ENCODE peak calls at places on chromosome 13, in ten cellular contexts. K is neural progenitor cell, V is IMR-90, O is astrocyte of the spinal cord, S is body of pancreas, N is mammary epithelial cell, B is fibroblast of lung, C is PC-9, A is ascending aorta, D is sigmoid colon. Y is an unnamed sample.

GRCh38 chr13:48942131-48942530 is 33.6 kb upstream of the FNDC3A start:
- DNase-seq in K (no peak), V (peak), O (peak), S (no peak), N (peak), B (peak), C (no peak), A (no peak), D (no peak), Y (no peak)

GRCh38 chr13:27791146-27791900 is 960 bp upstream of the GSX1 start:
- DNase-seq in K (no peak), V (no peak), O (no peak), S (no peak), N (no peak), B (no peak), C (no peak), A (no peak), D (no peak), Y (no peak)

GRCh38 chr13:48317511-48317981 is 14.0 kb downstream of the RB1 start:
- DNase-seq in K (no peak), V (no peak), O (no peak), S (no peak), N (no peak), B (no peak), C (no peak), A (no peak), D (peak), Y (peak)

GRCh38 chr13:110799246-110800236 is 86.0 kb downstream of the ING1 start:
- DNase-seq in K (no peak), V (peak), O (peak), S (no peak), N (no peak), B (peak), C (peak), A (no peak), D (no peak), Y (peak)

GRCh38 chr13:21747456-21747855 is 76.6 kb downstream of the FGF9 start:
- DNase-seq in K (no peak), V (no peak), O (no peak), S (no peak), N (no peak), B (no peak), C (no peak), A (no peak), D (no peak), Y (no peak)

GRCh38 chr13:44713793-44714469 is 137.8 kb upstream of the TSC22D1 start:
- DNase-seq in K (no peak), V (peak), O (peak), S (no peak), N (peak), B (peak), C (peak), A (peak), D (no peak), Y (peak)

GRCh38 chr13:29905845-29906244 is 55.4 kb upstream of the UBL3 start:
- DNase-seq in K (no peak), V (peak), O (peak), S (no peak), N (peak), B (peak), C (peak), A (no peak), D (no peak), Y (peak)

GRCh38 chr13:93708323-93709075 is 481.9 kb downstream of the GPC6 start:
- DNase-seq in K (no peak), V (no peak), O (no peak), S (no peak), N (no peak), B (no peak), C (no peak), A (no peak), D (no peak), Y (no peak)

GRCh38 chr13:106599875-106600797 is 32.2 kb upstream of the ARGLU1 start:
- DNase-seq in K (no peak), V (peak), O (peak), S (no peak), N (peak), B (peak), C (no peak), A (no peak), D (no peak), Y (no peak)

GRCh38 chr13:96297360-96297759 is 207.5 kb downstream of the HS6ST3 start:
- DNase-seq in K (peak), V (no peak), O (no peak), S (no peak), N (no peak), B (no peak), C (no peak), A (no peak), D (no peak), Y (no peak)

GRCh38 chr13:48506092-48506701 is 26.7 kb downstream of the RCBTB2 start:
- DNase-seq in K (no peak), V (no peak), O (no peak), S (no peak), N (peak), B (no peak), C (no peak), A (no peak), D (no peak), Y (peak)

GRCh38 chr13:109919715-109920375 is 133.5 kb upstream of the IRS2 start:
- DNase-seq in K (no peak), V (peak), O (peak), S (no peak), N (no peak), B (peak), C (no peak), A (no peak), D (no peak), Y (no peak)

GRCh38 chr13:52842440-52842839 is 6.0 kb downstream of the PCDH8 start:
- DNase-seq in K (no peak), V (no peak), O (no peak), S (no peak), N (no peak), B (no peak), C (no peak), A (no peak), D (no peak), Y (no peak)

GRCh38 chr13:39417643-39418042 is 185.3 kb downstream of the LHFPL6 start:
- DNase-seq in K (peak), V (peak), O (peak), S (no peak), N (peak), B (peak), C (peak), A (no peak), D (no peak), Y (peak)

GRCh38 chr13:46665630-46666482 is 112.9 kb downstream of the LRCH1 start:
- DNase-seq in K (no peak), V (no peak), O (peak), S (no peak), N (no peak), B (no peak), C (no peak), A (no peak), D (no peak), Y (no peak)

GRCh38 chr13:112131740-112132113 is 64.8 kb downstream of the SOX1 start:
- DNase-seq in K (no peak), V (no peak), O (no peak), S (no peak), N (no peak), B (no peak), C (no peak), A (no peak), D (no peak), Y (no peak)

GRCh38 chr13:107641574-107641973 is 573.8 kb downstream of the LIG4 start:
- DNase-seq in K (no peak), V (no peak), O (no peak), S (no peak), N (no peak), B (no peak), C (no peak), A (no peak), D (no peak), Y (no peak)

GRCh38 chr13:73138276-73138950 is 79.6 kb downstream of the KLF5 start:
- DNase-seq in K (no peak), V (peak), O (peak), S (peak), N (no peak), B (peak), C (peak), A (no peak), D (no peak), Y (no peak)

GRCh38 chr13:101424381-101425155 is 8.3 kb upstream of the NALCN start:
- DNase-seq in K (no peak), V (peak), O (peak), S (no peak), N (peak), B (peak), C (no peak), A (no peak), D (no peak), Y (peak)

GRCh38 chr13:110580800-110581199 is 19.3 kb upstream of the RAB20 start:
- DNase-seq in K (no peak), V (peak), O (peak), S (no peak), N (no peak), B (peak), C (no peak), A (no peak), D (no peak), Y (no peak)

GRCh38 chr13:38417727-38418126 is 68.1 kb downstream of the UFM1 start:
- DNase-seq in K (peak), V (peak), O (no peak), S (no peak), N (peak), B (peak), C (no peak), A (no peak), D (no peak), Y (no peak)

GRCh38 chr13:67367385-67367784 is 137.2 kb upstream of the PCDH9 start:
- DNase-seq in K (no peak), V (no peak), O (no peak), S (no peak), N (no peak), B (no peak), C (no peak), A (no peak), D (no peak), Y (no peak)

GRCh38 chr13:29815336-29815735 is 35.1 kb downstream of the UBL3 start:
- DNase-seq in K (no peak), V (no peak), O (no peak), S (no peak), N (no peak), B (no peak), C (no peak), A (no peak), D (no peak), Y (no peak)

GRCh38 chr13:49602005-49602404 is 16.6 kb upstream of the RCBTB1 start:
- DNase-seq in K (no peak), V (peak), O (no peak), S (no peak), N (no peak), B (no peak), C (no peak), A (no peak), D (no peak), Y (no peak)

GRCh38 chr13:61913183-61913582 is 497.5 kb upstream of the PCDH20 start:
- DNase-seq in K (no peak), V (no peak), O (no peak), S (no peak), N (no peak), B (peak), C (no peak), A (no peak), D (no peak), Y (no peak)

GRCh38 chr13:54241719-54242118 is 1213.1 kb downstream of the OLFM4 start:
- DNase-seq in K (no peak), V (no peak), O (peak), S (no peak), N (no peak), B (no peak), C (peak), A (no peak), D (no peak), Y (no peak)

GRCh38 chr13:93270769-93271753 is 44.5 kb downstream of the GPC6 start:
- DNase-seq in K (no peak), V (peak), O (no peak), S (no peak), N (no peak), B (no peak), C (no peak), A (no peak), D (no peak), Y (no peak)

GRCh38 chr13:41054212-41054877 is 7.0 kb upstream of the WBP4 start:
- DNase-seq in K (peak), V (peak), O (peak), S (no peak), N (peak), B (peak), C (no peak), A (no peak), D (no peak), Y (no peak)

GRCh38 chr13:100363351-100363750 is 225.2 kb downstream of the GGACT start:
- DNase-seq in K (no peak), V (peak), O (peak), S (no peak), N (no peak), B (peak), C (peak), A (no peak), D (no peak), Y (no peak)

GRCh38 chr13:49441846-49442245 is 2.0 kb downstream of the CAB39L start:
- DNase-seq in K (no peak), V (peak), O (peak), S (no peak), N (no peak), B (peak), C (no peak), A (no peak), D (no peak), Y (no peak)

GRCh38 chr13:94009696-94010095 is 469.8 kb downstream of the DCT start:
- DNase-seq in K (no peak), V (peak), O (peak), S (no peak), N (peak), B (peak), C (no peak), A (no peak), D (no peak), Y (no peak)

DNA sequence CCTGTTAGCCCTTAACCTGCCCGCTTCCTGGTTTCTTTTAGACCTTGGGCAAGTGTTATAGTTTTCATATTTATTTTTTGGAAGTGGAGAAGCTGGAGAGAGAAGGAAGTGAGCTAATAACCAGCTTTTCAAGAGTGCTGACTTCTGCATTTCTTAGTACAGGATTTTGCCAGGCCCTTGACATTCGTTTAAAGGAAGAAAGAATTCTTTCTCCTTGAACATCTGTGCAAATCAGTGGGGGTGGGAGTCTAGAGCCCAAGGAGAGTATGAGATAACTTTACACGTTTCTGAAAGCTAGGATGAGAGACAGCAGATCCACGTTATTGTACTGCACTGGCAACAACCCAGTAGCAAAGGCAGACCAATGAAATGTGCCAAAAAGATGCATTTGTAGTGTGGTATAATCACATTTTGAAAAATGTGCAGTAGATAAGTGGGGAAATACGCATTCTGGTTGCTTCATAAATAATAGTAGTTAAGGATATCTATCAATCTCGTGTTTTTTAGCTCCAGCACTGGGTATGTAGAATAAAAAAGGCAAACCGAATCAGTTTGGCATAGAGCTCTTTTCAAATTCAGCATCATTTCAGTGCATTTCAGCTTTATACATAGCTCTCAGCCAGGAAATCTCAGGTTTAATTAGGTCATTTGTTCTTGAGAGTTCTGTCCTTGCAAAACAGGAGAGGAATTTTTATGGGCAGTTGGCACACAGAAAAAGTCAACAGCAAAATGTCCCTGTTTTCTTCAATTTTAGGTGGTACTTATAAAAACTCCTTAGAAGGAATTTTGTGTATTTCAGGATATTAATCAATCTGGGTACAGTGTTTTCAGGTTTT is 4.3 kb downstream of the RNF113B start:
- DNase-seq in K (no peak), V (peak), O (peak), S (no peak), N (no peak), B (peak), C (no peak), A (no peak), D (no peak), Y (no peak)
- H3K4me3 ChIP-seq in K (no peak), V (no peak), O (no peak), S (no peak), N (no peak), B (peak), C (no peak), A (no peak), D (no peak), Y (peak)

GRCh38 chr13:36343766-36344165 is 2.4 kb downstream of the SPART start:
- DNase-seq in K (no peak), V (no peak), O (no peak), S (no peak), N (no peak), B (no peak), C (no peak), A (no peak), D (no peak), Y (no peak)
- H3K4me3 ChIP-seq in K (no peak), V (no peak), O (no peak), S (no peak), N (peak), B (peak), C (peak), A (peak), D (no peak), Y (no peak)

GRCh38 chr13:74443623-74444022 is 309.4 kb upstream of the KLF12 start:
- DNase-seq in K (no peak), V (peak), O (peak), S (no peak), N (peak), B (peak), C (no peak), A (no peak), D (no peak), Y (no peak)
- H3K4me3 ChIP-seq in K (no peak), V (no peak), O (no peak), S (no peak), N (no peak), B (no peak), C (no peak), A (no peak), D (no peak), Y (no peak)

GRCh38 chr13:113364933-113365371 is 1.0 kb upstream of the GRTP1 start:
- DNase-seq in K (no peak), V (no peak), O (no peak), S (peak), N (no peak), B (no peak), C (no peak), A (no peak), D (peak), Y (peak)
- H3K4me3 ChIP-seq in K (no peak), V (no peak), O (no peak), S (no peak), N (no peak), B (peak), C (no peak), A (peak), D (peak), Y (peak)

DNA sequence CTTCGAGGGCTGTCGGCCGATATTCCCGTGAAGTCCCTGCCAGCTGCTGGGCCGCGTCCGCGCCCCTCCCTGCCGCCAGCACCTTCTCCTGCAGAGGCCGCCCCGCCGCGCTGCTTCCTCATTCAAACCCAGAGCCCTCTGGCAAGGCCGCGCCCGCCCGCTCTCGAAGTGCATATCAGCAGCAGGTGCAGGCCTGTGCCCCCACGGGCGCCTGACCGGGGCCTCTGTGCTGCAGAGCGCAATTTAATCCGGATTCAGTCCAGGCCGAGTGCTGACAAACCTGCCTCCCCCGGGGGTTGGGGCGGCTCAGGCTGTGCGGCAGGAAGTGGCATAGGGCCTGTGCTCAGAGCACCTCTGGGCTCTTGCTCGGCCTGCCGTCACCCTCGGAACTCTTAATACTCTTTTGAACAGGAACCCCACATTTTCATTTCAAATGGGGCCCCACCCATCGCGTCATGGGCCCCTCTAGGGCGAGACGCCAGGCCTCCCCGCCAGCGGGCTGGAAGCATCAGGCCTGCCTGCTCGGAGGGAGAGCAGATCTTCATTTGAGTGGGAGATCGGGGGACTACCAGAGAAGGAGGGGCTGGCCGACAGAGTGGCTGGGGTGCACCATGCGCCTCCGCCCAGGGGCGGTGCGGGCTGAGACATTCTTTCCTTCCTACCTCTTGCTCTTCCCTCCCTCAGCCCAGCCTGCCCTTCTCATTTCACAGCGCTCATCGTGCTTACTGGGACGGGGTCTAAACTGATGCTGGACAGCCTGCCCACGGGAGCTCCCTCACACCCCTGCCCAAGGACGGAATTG is 125.7 kb downstream of the TNFRSF19 start:
- DNase-seq in K (no peak), V (no peak), O (no peak), S (no peak), N (no peak), B (no peak), C (no peak), A (no peak), D (no peak), Y (peak)
- H3K4me3 ChIP-seq in K (no peak), V (no peak), O (no peak), S (no peak), N (no peak), B (no peak), C (no peak), A (no peak), D (no peak), Y (no peak)

DNA sequence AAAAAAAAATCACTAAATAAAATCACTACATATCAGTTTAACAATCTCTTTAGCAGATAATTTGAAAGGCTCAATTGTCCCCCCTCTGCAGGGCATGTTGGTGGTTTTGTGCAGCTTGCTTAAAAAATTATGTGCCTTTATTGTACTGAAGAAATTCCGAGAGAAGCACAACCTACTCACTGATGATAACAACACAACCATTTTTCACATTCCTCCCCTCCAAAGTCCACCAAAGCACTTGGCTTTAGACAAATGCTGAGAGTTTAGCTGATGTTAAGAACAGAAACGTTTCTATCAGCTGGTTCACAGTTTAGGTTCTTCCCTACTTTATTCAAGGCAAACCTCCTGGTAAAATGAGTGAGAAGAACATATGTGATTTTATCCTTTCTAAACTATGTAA is 923 bp downstream of the DOCK9 start:
- DNase-seq in K (no peak), V (peak), O (peak), S (no peak), N (no peak), B (no peak), C (no peak), A (no peak), D (no peak), Y (no peak)
- H3K4me3 ChIP-seq in K (peak), V (no peak), O (peak), S (no peak), N (peak), B (peak), C (peak), A (no peak), D (no peak), Y (peak)

GRCh38 chr13:42865703-42866102 is 84.3 kb downstream of the FAM216B start:
- DNase-seq in K (no peak), V (peak), O (no peak), S (no peak), N (no peak), B (peak), C (no peak), A (no peak), D (no peak), Y (no peak)
- H3K4me3 ChIP-seq in K (no peak), V (no peak), O (no peak), S (no peak), N (no peak), B (peak), C (no peak), A (no peak), D (no peak), Y (no peak)

GRCh38 chr13:60267498-60268202 is 103.9 kb upstream of the DIAPH3 start:
- DNase-seq in K (peak), V (no peak), O (no peak), S (peak), N (no peak), B (no peak), C (no peak), A (no peak), D (no peak), Y (no peak)
- H3K4me3 ChIP-seq in K (peak), V (peak), O (peak), S (peak), N (peak), B (no peak), C (peak), A (peak), D (peak), Y (peak)